ENCODE peak calls at places on chromosome 3, in six cellular contexts. H is IMR-90, E is uterus, R is esophagus muscularis mucosa, Q is caudate nucleus, N is adrenal gland. S is an unnamed sample.
A peak's percentile ranks its signal among the peaks of the same experiment; 100 is the strongest.

GRCh38 chr3:178103140-178103539 is 433.1 kb upstream of the KCNMB2 start:
- DNase-seq in H (peak; percentile 23), E (no peak), R (no peak), Q (no peak), N (no peak), S (no peak)

GRCh38 chr3:45635475-45636256 is 41.1 kb downstream of the LIMD1 start:
- DNase-seq in H (peak; percentile 81), E (no peak), R (no peak), Q (no peak), N (no peak), S (no peak)

GRCh38 chr3:38038447-38038911 is 529 bp upstream of the DLEC1 start:
- DNase-seq in H (no peak), E (no peak), R (peak; percentile 79), Q (no peak), N (no peak), S (no peak)

GRCh38 chr3:18507333-18507732 is 82.2 kb upstream of the SATB1 start:
- DNase-seq in H (no peak), E (no peak), R (no peak), Q (no peak), N (no peak), S (no peak)

GRCh38 chr3:100603449-100603848 is 6.0 kb upstream of the ADGRG7 start:
- DNase-seq in H (peak; percentile 54), E (no peak), R (no peak), Q (no peak), N (no peak), S (no peak)

GRCh38 chr3:192481638-192482037 is 245.7 kb downstream of the FGF12 start:
- DNase-seq in H (peak; percentile 20), E (no peak), R (no peak), Q (no peak), N (no peak), S (no peak)

GRCh38 chr3:159165972-159166371 is 364.1 kb downstream of the MFSD1 start:
- DNase-seq in H (no peak), E (no peak), R (no peak), Q (no peak), N (no peak), S (no peak)

GRCh38 chr3:32285910-32286309 is 47.4 kb downstream of the CMTM8 start:
- DNase-seq in H (no peak), E (no peak), R (no peak), Q (no peak), N (no peak), S (no peak)

GRCh38 chr3:177760803-177761202 is 563.5 kb upstream of the TBL1XR1 start:
- DNase-seq in H (peak; percentile 40), E (no peak), R (no peak), Q (no peak), N (no peak), S (no peak)

DNA sequence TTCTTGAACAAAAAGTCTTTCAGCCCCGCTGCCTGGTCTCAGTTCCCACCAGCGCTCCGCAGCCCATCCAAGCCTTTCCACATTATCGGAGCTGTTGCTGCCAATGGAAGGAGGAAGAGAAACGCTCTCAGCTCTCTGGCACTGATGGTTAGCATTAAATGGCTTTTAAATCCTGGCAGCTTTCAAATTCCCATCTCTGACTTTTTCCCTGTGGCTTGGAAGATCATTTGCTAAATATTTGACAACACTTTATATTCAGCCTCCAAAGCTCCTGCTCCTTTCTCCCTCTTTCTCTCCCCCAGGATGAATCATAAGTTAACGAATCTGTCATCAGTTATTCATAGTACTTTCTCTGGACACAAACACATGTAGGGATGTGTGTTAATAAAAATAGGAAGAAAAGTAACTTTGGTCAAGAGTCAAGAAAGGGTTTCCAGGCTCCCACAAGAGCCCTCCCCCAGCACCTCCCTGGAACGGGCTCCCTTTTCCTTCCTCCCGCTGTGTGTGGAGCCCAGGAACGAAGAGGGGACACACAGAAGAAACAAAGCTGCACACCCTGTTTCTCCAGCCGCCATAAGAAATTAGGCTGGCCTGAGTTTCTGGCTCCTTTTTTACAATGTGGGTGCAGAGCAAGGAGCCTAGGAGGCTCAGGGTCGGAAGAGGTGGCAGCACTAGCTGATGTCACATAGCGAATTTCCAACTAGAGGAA is 47.6 kb upstream of the TSEN2 start:
- DNase-seq in H (peak; percentile 52), E (peak; percentile 55), R (no peak), Q (no peak), N (no peak), S (no peak)
- H3K27ac ChIP-seq in H (no peak overlapping the region), E (peak overlapping the region; percentile 80), R (no peak overlapping the region), Q (no peak overlapping the region), N (no peak overlapping the region), S (no peak overlapping the region)

DNA sequence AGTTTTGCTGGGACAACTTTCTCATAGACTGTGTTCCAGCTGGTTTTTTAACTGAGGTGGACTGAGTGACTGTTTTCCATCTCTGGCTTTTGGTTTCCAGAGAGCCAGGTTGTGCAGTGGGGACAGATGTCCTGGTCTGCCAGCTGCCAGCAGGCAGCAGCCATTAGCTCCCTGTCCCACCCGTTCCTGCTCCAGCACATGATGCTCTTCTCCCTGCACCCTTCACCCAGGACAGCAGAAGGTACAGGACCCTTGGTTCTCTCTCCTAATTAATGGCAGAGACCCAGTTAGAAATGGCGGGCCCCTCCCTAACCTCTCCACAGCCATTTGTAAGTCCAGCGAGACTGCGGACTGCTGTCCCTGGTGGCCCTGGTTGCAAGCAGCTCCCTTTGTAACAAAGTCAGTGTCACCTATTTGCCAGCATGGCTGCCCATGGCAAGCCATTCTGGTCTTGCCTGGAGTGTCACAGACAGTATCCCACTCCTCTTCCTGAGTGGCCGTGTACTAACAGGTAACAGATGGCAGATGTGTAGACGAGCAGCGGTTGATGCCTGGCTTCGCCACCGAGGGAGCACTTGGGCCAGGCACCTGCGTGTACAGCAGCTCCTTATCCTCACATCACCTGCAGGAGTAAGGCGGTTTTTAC is 148.3 kb downstream of the DNAJB8 start:
- DNase-seq in H (no peak), E (no peak), R (no peak), Q (no peak), N (peak; percentile 56), S (no peak)
- H3K27ac ChIP-seq in H (no peak overlapping the region), E (peak overlapping the region; percentile 80), R (no peak overlapping the region), Q (no peak overlapping the region), N (no peak overlapping the region), S (no peak overlapping the region)

GRCh38 chr3:14811733-14812132 is 7.0 kb upstream of the FGD5 start:
- DNase-seq in H (no peak), E (no peak), R (no peak), Q (no peak), N (no peak), S (no peak)
- H3K27ac ChIP-seq in H (no peak overlapping the region), E (peak overlapping the region; percentile 85), R (peak overlapping the region; percentile 83), Q (no peak overlapping the region), N (no peak overlapping the region), S (no peak overlapping the region)

DNA sequence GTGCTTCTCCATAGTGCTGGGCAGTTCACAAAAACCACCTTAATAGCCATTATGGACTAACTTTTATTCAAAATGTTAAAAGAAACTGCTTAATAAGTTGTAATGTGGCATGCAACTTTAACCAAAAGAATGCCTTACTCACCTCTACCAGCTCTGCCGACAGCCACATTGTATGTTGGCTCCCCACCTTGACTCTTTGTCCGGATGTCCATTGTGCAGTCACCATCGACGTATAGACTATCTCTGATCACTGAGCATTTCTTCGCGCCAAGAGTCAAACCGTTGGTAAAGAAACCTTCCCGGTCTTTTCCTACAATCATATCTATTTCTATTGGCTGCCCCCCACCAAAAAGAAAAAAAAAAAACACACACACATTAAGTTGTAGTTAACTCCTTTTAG is 2.5 kb downstream of the PFN2 start:
- DNase-seq in H (peak; percentile 48), E (no peak), R (no peak), Q (no peak), N (no peak), S (no peak)
- H3K27ac ChIP-seq in H (peak overlapping the region; percentile 77), E (no peak overlapping the region), R (peak overlapping the region; percentile 98), Q (no peak overlapping the region), N (no peak overlapping the region), S (peak overlapping the region; percentile 97)

GRCh38 chr3:15325228-15325627 is 7.2 kb downstream of the SH3BP5 start:
- DNase-seq in H (peak; percentile 85), E (peak; percentile 59), R (no peak), Q (no peak), N (peak; percentile 64), S (peak; percentile 65)

GRCh38 chr3:15326037-15326436 is 6.3 kb downstream of the SH3BP5 start:
- DNase-seq in H (no peak), E (no peak), R (no peak), Q (no peak), N (peak; percentile 90), S (peak; percentile 70)

GRCh38 chr3:15323063-15323462 is 9.3 kb downstream of the SH3BP5 start:
- DNase-seq in H (no peak), E (no peak), R (no peak), Q (no peak), N (peak; percentile 56), S (no peak)

GRCh38 chr3:15326673-15327072 is 5.7 kb downstream of the SH3BP5 start:
- DNase-seq in H (no peak), E (no peak), R (no peak), Q (no peak), N (no peak), S (no peak)

GRCh38 chr3:15324335-15324734 is 8.1 kb downstream of the SH3BP5 start:
- DNase-seq in H (no peak), E (peak; percentile 71), R (no peak), Q (no peak), N (peak; percentile 81), S (peak; percentile 41)
- H3K27ac ChIP-seq in H (no peak overlapping the region), E (peak overlapping the region; percentile 93), R (peak overlapping the region; percentile 56), Q (no peak overlapping the region), N (peak overlapping the region; percentile 72), S (peak overlapping the region; percentile 52)

GRCh38 chr3:72329354-72329753 is 518.9 kb downstream of the SHQ1 start:
- DNase-seq in H (no peak), E (peak; percentile 56), R (no peak), Q (peak; percentile 65), N (peak; percentile 87), S (no peak)
- H3K27ac ChIP-seq in H (no peak overlapping the region), E (no peak overlapping the region), R (no peak overlapping the region), Q (peak overlapping the region; percentile 48), N (no peak overlapping the region), S (no peak overlapping the region)

GRCh38 chr3:130748520-130748919 is 1.9 kb upstream of the PIK3R4 start:
- DNase-seq in H (no peak), E (no peak), R (no peak), Q (no peak), N (no peak), S (no peak)
- H3K27ac ChIP-seq in H (no peak overlapping the region), E (peak overlapping the region; percentile 86), R (peak overlapping the region; percentile 91), Q (no peak overlapping the region), N (peak overlapping the region; percentile 64), S (peak overlapping the region; percentile 86)

GRCh38 chr3:126473292-126474168 is 2.2 kb downstream of the ZXDC start:
- DNase-seq in H (no peak), E (no peak), R (no peak), Q (no peak), N (no peak), S (peak; percentile 14)

GRCh38 chr3:126474498-126475410 is 937 bp downstream of the ZXDC start:
- DNase-seq in H (peak; percentile 35), E (peak; percentile 37), R (no peak), Q (no peak), N (peak; percentile 85), S (peak; percentile 60)

GRCh38 chr3:126469479-126469878 is 6.2 kb downstream of the ZXDC start:
- DNase-seq in H (no peak), E (peak; percentile 6), R (no peak), Q (no peak), N (no peak), S (no peak)

GRCh38 chr3:126475411-126476114 is at the start of gene ZXDC:
- DNase-seq in H (peak; percentile 91), E (peak; percentile 95), R (peak; percentile 98), Q (peak; percentile 87), N (peak; percentile 97), S (peak; percentile 98)

GRCh38 chr3:126472277-126473006 is 3.2 kb downstream of the ZXDC start:
- DNase-seq in H (peak; percentile 68), E (peak; percentile 55), R (no peak), Q (no peak), N (peak; percentile 92), S (peak; percentile 92)
- H3K27ac ChIP-seq in H (no peak overlapping the region), E (peak overlapping the region; percentile 6), R (peak overlapping the region; percentile 50), Q (no peak overlapping the region), N (peak overlapping the region; percentile 39), S (peak overlapping the region; percentile 96)

S was measured in psoas muscle.